ENCODE peak calls at places on chromosomes 12 and 14, in five cellular contexts. One of them, this sample, is unnamed.

GRCh38 chr12:125549171-125549570 is 483.9 kb downstream of the AACS start:
- DNase-seq in adipocyte: no peak
- DNase-seq in SJCRH30: no peak
- DNase-seq in cardiac muscle cell: no peak
- DNase-seq in CD8-positive, alpha-beta memory T cell: no peak
- DNase-seq in this sample: no peak

GRCh38 chr14:104633276-104633861 is 28.8 kb upstream of the TMEM179 start:
- DNase-seq in adipocyte: no peak
- DNase-seq in SJCRH30: no peak
- DNase-seq in cardiac muscle cell: no peak
- DNase-seq in CD8-positive, alpha-beta memory T cell: no peak
- DNase-seq in this sample: no peak

GRCh38 chr14:34920339-34920738 is 45.2 kb upstream of the BAZ1A start:
- DNase-seq in adipocyte: no peak
- DNase-seq in SJCRH30: no peak
- DNase-seq in cardiac muscle cell: no peak
- DNase-seq in CD8-positive, alpha-beta memory T cell: no peak
- DNase-seq in this sample: no peak

GRCh38 chr12:131290255-131290959 is 336.7 kb downstream of the ADGRD1 start:
- DNase-seq in adipocyte: no peak
- DNase-seq in SJCRH30: no peak
- DNase-seq in cardiac muscle cell: no peak
- DNase-seq in CD8-positive, alpha-beta memory T cell: no peak
- DNase-seq in this sample: no peak

GRCh38 chr12:21516281-21516680 is 9.8 kb upstream of the SPX start:
- DNase-seq in adipocyte: no peak
- DNase-seq in SJCRH30: no peak
- DNase-seq in cardiac muscle cell: no peak
- DNase-seq in CD8-positive, alpha-beta memory T cell: no peak
- DNase-seq in this sample: no peak

GRCh38 chr12:70747445-70747844 is 110.2 kb upstream of the PTPRB start:
- DNase-seq in adipocyte: no peak
- DNase-seq in SJCRH30: no peak
- DNase-seq in cardiac muscle cell: no peak
- DNase-seq in CD8-positive, alpha-beta memory T cell: no peak
- DNase-seq in this sample: no peak

GRCh38 chr12:64608901-64609542 is 1.3 kb upstream of the RASSF3 start:
- DNase-seq in adipocyte: peak
- DNase-seq in SJCRH30: peak
- DNase-seq in cardiac muscle cell: peak
- DNase-seq in CD8-positive, alpha-beta memory T cell: peak
- DNase-seq in this sample: peak

GRCh38 chr12:24898606-24899005 is 50.3 kb downstream of the BCAT1 start:
- DNase-seq in adipocyte: no peak
- DNase-seq in SJCRH30: no peak
- DNase-seq in cardiac muscle cell: peak
- DNase-seq in CD8-positive, alpha-beta memory T cell: no peak
- DNase-seq in this sample: no peak

GRCh38 chr12:94650143-94651056 is at the start of gene TMCC3:
- DNase-seq in adipocyte: peak
- DNase-seq in SJCRH30: peak
- DNase-seq in cardiac muscle cell: peak
- DNase-seq in CD8-positive, alpha-beta memory T cell: peak
- DNase-seq in this sample: peak

GRCh38 chr14:67735361-67735921 is 33.8 kb downstream of the RDH12 start:
- DNase-seq in adipocyte: no peak
- DNase-seq in SJCRH30: no peak
- DNase-seq in cardiac muscle cell: peak
- DNase-seq in CD8-positive, alpha-beta memory T cell: no peak
- DNase-seq in this sample: no peak

GRCh38 chr14:22472935-22473854 is 115.8 kb downstream of the DAD1 start:
- DNase-seq in adipocyte: peak
- DNase-seq in SJCRH30: peak
- DNase-seq in cardiac muscle cell: peak
- DNase-seq in CD8-positive, alpha-beta memory T cell: no peak
- DNase-seq in this sample: peak

GRCh38 chr12:51692016-51692415 is 101.0 kb downstream of the SCN8A start:
- DNase-seq in adipocyte: no peak
- DNase-seq in SJCRH30: no peak
- DNase-seq in cardiac muscle cell: no peak
- DNase-seq in CD8-positive, alpha-beta memory T cell: no peak
- DNase-seq in this sample: no peak

GRCh38 chr14:85878874-85879273 is 348.9 kb downstream of the FLRT2 start:
- DNase-seq in adipocyte: no peak
- DNase-seq in SJCRH30: no peak
- DNase-seq in cardiac muscle cell: no peak
- DNase-seq in CD8-positive, alpha-beta memory T cell: no peak
- DNase-seq in this sample: no peak

GRCh38 chr12:48193623-48194022 is 9.5 kb downstream of the OR10AD1 start:
- DNase-seq in adipocyte: no peak
- DNase-seq in SJCRH30: no peak
- DNase-seq in cardiac muscle cell: no peak
- DNase-seq in CD8-positive, alpha-beta memory T cell: no peak
- DNase-seq in this sample: no peak

GRCh38 chr14:92437729-92438280 is 75.8 kb upstream of the RIN3 start:
- DNase-seq in adipocyte: no peak
- DNase-seq in SJCRH30: no peak
- DNase-seq in cardiac muscle cell: no peak
- DNase-seq in CD8-positive, alpha-beta memory T cell: no peak
- DNase-seq in this sample: no peak

GRCh38 chr14:37807722-37808121 is 212.3 kb downstream of the TTC6 start:
- DNase-seq in adipocyte: no peak
- DNase-seq in SJCRH30: no peak
- DNase-seq in cardiac muscle cell: no peak
- DNase-seq in CD8-positive, alpha-beta memory T cell: no peak
- DNase-seq in this sample: no peak

GRCh38 chr12:95412826-95413311 is 61.1 kb upstream of the METAP2 start:
- DNase-seq in adipocyte: peak
- DNase-seq in SJCRH30: no peak
- DNase-seq in cardiac muscle cell: peak
- DNase-seq in CD8-positive, alpha-beta memory T cell: no peak
- DNase-seq in this sample: peak

GRCh38 chr12:77578471-77579262 is 252.0 kb upstream of the NAV3 start:
- DNase-seq in adipocyte: peak
- DNase-seq in SJCRH30: peak
- DNase-seq in cardiac muscle cell: no peak
- DNase-seq in CD8-positive, alpha-beta memory T cell: no peak
- DNase-seq in this sample: peak

GRCh38 chr12:12428047-12428446 is 71.2 kb downstream of the BORCS5 start:
- DNase-seq in adipocyte: no peak
- DNase-seq in SJCRH30: no peak
- DNase-seq in cardiac muscle cell: no peak
- DNase-seq in CD8-positive, alpha-beta memory T cell: no peak
- DNase-seq in this sample: no peak

GRCh38 chr14:20417250-20418186 is 4.2 kb upstream of the TEP1 start:
- DNase-seq in adipocyte: no peak
- DNase-seq in SJCRH30: no peak
- DNase-seq in cardiac muscle cell: no peak
- DNase-seq in CD8-positive, alpha-beta memory T cell: no peak
- DNase-seq in this sample: no peak

GRCh38 chr12:16608346-16608745 is 2.4 kb upstream of the LMO3 start:
- DNase-seq in adipocyte: no peak
- DNase-seq in SJCRH30: no peak
- DNase-seq in cardiac muscle cell: no peak
- DNase-seq in CD8-positive, alpha-beta memory T cell: no peak
- DNase-seq in this sample: no peak

GRCh38 chr14:85437143-85437542 is 92.8 kb upstream of the FLRT2 start:
- DNase-seq in adipocyte: peak
- DNase-seq in SJCRH30: peak
- DNase-seq in cardiac muscle cell: no peak
- DNase-seq in CD8-positive, alpha-beta memory T cell: no peak
- DNase-seq in this sample: peak

GRCh38 chr12:2845280-2845679 is 10.4 kb upstream of the NRIP2 start:
- DNase-seq in adipocyte: no peak
- DNase-seq in SJCRH30: peak
- DNase-seq in cardiac muscle cell: peak
- DNase-seq in CD8-positive, alpha-beta memory T cell: no peak
- DNase-seq in this sample: peak

GRCh38 chr14:104383088-104383805 is 196.3 kb upstream of the C14orf180 start:
- DNase-seq in adipocyte: no peak
- DNase-seq in SJCRH30: peak
- DNase-seq in cardiac muscle cell: no peak
- DNase-seq in CD8-positive, alpha-beta memory T cell: no peak
- DNase-seq in this sample: no peak

GRCh38 chr12:80156306-80156705 is 57.0 kb downstream of the OTOGL start:
- DNase-seq in adipocyte: no peak
- DNase-seq in SJCRH30: no peak
- DNase-seq in cardiac muscle cell: no peak
- DNase-seq in CD8-positive, alpha-beta memory T cell: no peak
- DNase-seq in this sample: no peak

GRCh38 chr14:20493634-20494033 is 11.7 kb upstream of the RNASE10 start:
- DNase-seq in adipocyte: no peak
- DNase-seq in SJCRH30: no peak
- DNase-seq in cardiac muscle cell: no peak
- DNase-seq in CD8-positive, alpha-beta memory T cell: no peak
- DNase-seq in this sample: no peak

GRCh38 chr12:115473257-115473956 is 789.4 kb upstream of the TBX3 start:
- DNase-seq in adipocyte: no peak
- DNase-seq in SJCRH30: no peak
- DNase-seq in cardiac muscle cell: no peak
- DNase-seq in CD8-positive, alpha-beta memory T cell: no peak
- DNase-seq in this sample: no peak
- H3K4me3 ChIP-seq in adipocyte: no peak
- H3K4me3 ChIP-seq in SJCRH30: no peak
- H3K4me3 ChIP-seq in cardiac muscle cell: no peak
- H3K4me3 ChIP-seq in CD8-positive, alpha-beta memory T cell: no peak
- H3K4me3 ChIP-seq in this sample: no peak

DNA sequence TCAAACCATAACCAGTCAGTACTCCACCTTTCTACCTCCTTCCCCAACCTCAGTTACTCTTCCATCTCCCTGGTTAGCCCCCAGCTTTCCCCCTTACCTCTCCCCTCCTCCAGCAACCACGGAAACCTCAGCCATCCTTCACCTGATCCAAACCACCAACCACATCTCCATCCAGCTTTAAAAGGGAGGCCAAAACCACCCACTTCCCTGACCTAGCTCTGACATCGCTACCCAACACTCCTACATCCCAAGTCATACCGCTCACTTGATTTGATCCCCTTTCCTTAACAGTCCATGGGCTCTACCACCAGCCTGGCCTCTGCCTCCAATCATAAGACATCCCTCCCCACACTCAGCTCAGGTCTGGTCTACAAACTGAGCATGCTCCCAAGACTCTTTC is 1.5 kb downstream of the RAB35 start:
- DNase-seq in adipocyte: no peak
- DNase-seq in SJCRH30: no peak
- DNase-seq in cardiac muscle cell: no peak
- DNase-seq in CD8-positive, alpha-beta memory T cell: no peak
- DNase-seq in this sample: no peak
- H3K4me3 ChIP-seq in adipocyte: peak
- H3K4me3 ChIP-seq in SJCRH30: no peak
- H3K4me3 ChIP-seq in cardiac muscle cell: no peak
- H3K4me3 ChIP-seq in CD8-positive, alpha-beta memory T cell: peak
- H3K4me3 ChIP-seq in this sample: peak

GRCh38 chr12:112539221-112539620 is 120.5 kb downstream of the PTPN11 start:
- DNase-seq in adipocyte: no peak
- DNase-seq in SJCRH30: peak
- DNase-seq in cardiac muscle cell: no peak
- DNase-seq in CD8-positive, alpha-beta memory T cell: no peak
- DNase-seq in this sample: no peak
- H3K4me3 ChIP-seq in adipocyte: no peak
- H3K4me3 ChIP-seq in SJCRH30: no peak
- H3K4me3 ChIP-seq in cardiac muscle cell: no peak
- H3K4me3 ChIP-seq in CD8-positive, alpha-beta memory T cell: no peak
- H3K4me3 ChIP-seq in this sample: no peak

DNA sequence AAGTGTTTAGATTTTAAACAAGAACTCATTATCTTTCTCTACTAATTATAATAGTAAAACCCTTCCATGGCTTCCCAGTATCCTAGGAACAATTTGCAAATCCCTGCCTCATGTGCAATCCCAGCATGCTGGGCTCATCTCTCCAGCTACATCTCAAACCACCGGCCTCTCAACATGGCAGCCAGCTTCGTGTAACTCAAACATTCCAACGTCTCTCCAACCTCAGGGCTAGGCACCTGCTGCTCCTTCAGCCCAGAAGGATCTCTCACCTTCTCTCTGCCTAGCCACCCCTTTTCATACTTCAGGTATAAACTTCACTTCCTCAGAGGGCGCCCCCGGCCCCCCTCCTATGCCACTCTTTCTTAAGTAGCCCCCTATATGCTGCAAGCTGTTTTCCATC is 7.2 kb downstream of the SART3 start:
- DNase-seq in adipocyte: no peak
- DNase-seq in SJCRH30: no peak
- DNase-seq in cardiac muscle cell: no peak
- DNase-seq in CD8-positive, alpha-beta memory T cell: no peak
- DNase-seq in this sample: no peak
- H3K4me3 ChIP-seq in adipocyte: no peak
- H3K4me3 ChIP-seq in SJCRH30: no peak
- H3K4me3 ChIP-seq in cardiac muscle cell: no peak
- H3K4me3 ChIP-seq in CD8-positive, alpha-beta memory T cell: no peak
- H3K4me3 ChIP-seq in this sample: no peak

DNA sequence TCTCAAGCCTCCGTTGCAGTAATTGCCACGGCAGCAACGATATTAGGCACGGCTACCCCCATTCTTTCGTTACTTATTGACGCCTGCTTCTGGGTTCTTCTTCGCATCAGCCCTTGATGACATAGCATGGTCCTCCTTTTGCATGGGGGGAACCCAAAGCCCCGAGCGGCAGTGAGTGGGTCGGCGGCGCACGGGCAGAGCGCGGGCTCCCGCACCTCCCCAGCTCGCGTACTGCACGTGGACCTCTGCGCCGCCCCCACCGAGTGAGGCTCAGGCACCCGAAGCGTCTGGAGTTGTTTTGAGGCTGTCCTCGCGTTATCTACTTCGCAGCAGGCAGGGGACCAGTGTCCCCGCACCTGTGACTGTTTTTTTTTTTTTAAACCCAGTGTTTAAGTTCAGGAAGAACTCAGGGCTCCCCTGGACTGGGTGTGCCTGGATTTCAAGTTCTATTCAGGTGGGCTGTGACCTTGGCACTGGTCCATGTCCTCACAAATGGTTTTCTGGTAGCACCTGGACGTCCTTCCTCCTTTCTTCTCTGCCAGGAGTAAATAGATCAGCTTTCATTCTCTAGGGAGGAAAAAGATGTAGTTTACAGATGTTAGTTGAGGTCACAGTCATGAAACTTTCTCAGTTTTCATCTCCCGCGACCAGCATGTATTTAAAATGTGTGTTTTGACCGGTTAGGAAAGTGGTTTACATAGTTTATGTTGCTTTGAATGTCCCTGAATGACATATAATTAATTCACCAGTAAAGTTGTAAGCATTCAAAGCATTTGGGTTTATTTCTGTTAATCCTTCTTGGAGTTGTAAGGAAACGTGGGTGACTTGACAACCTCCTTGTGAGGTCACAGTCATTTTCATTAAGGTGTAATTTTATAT is 1.4 kb upstream of the FOXN4 start:
- DNase-seq in adipocyte: peak
- DNase-seq in SJCRH30: no peak
- DNase-seq in cardiac muscle cell: no peak
- DNase-seq in CD8-positive, alpha-beta memory T cell: no peak
- DNase-seq in this sample: no peak
- H3K4me3 ChIP-seq in adipocyte: peak
- H3K4me3 ChIP-seq in SJCRH30: peak
- H3K4me3 ChIP-seq in cardiac muscle cell: peak
- H3K4me3 ChIP-seq in CD8-positive, alpha-beta memory T cell: no peak
- H3K4me3 ChIP-seq in this sample: no peak